ENCODE peak calls at places on chromosomes 5 and 9, in four cellular contexts. K, R, M and F are unnamed samples.

GRCh38 chr5:121833631-121834420 is 17.9 kb upstream of the FTMT start:
- DNase-seq in K (no peak), R (no peak), M (no peak), F (no peak)

GRCh38 chr9:89999534-90000370 is 394.9 kb downstream of the GADD45G start:
- DNase-seq in K (peak), R (peak), M (no peak), F (no peak)

GRCh38 chr5:123367739-123368138 is 55.5 kb downstream of the CEP120 start:
- DNase-seq in R (peak), K (no peak), M (no peak), F (no peak)

GRCh38 chr5:143642791-143643190 is 169.2 kb upstream of the HMHB1 start:
- DNase-seq in R (no peak), M (no peak), K (peak), F (no peak)

GRCh38 chr5:170161069-170161468 is 55.4 kb downstream of the FOXI1 start:
- DNase-seq in M (no peak), R (no peak), K (no peak), F (no peak)

GRCh38 chr9:76114144-76114543 is 223.7 kb downstream of the PCSK5 start:
- DNase-seq in K (peak), M (no peak), R (peak), F (no peak)

GRCh38 chr9:103802068-103802467 is 292.0 kb upstream of the SMC2 start:
- DNase-seq in K (no peak), R (peak), M (no peak), F (peak)

GRCh38 chr9:137217276-137218211 is 4.5 kb downstream of the RNF208 start:
- DNase-seq in R (no peak), K (peak), M (no peak), F (peak)

GRCh38 chr5:37899037-37899436 is 59.2 kb upstream of the GDNF start:
- DNase-seq in M (no peak), R (no peak), K (no peak), F (no peak)

GRCh38 chr9:110257971-110258370 is 1.7 kb upstream of the TXN start:
- DNase-seq in K (no peak), M (no peak), R (peak), F (no peak)

GRCh38 chr5:175847503-175847902 is 23.9 kb upstream of the CPLX2 start:
- DNase-seq in M (no peak), R (no peak), K (peak), F (no peak)

GRCh38 chr5:172113036-172113435 is 75.0 kb downstream of the STK10 start:
- DNase-seq in R (no peak), M (no peak), K (no peak), F (no peak)

GRCh38 chr5:92945630-92946097 is 635.4 kb downstream of the NR2F1-AS1 start:
- DNase-seq in K (no peak), R (peak), M (peak), F (peak)